ENCODE peak calls at places on chromosomes 13 and 19, in eight cellular contexts. Q, H, S, M, K, J, T and E are unnamed samples.
A peak's percentile ranks its signal among the peaks of the same experiment; 100 is the strongest.

GRCh38 chr13:95920485-95920884 is 132.7 kb downstream of the UGGT2 start:
- DNase-seq in Q (no peak), J (peak; percentile 32), K (no peak), T (no peak), M (no peak), S (peak; percentile 65), H (no peak), E (no peak)

GRCh38 chr13:25170554-25171107 is 1.5 kb downstream of the AMER2 start:
- DNase-seq in Q (no peak), H (no peak), J (no peak), T (no peak), S (no peak), M (no peak), K (no peak), E (peak; percentile 17)

GRCh38 chr13:83220241-83220640 is 662.0 kb downstream of the SLITRK1 start:
- DNase-seq in S (no peak), Q (no peak), H (no peak), T (no peak), M (no peak), K (no peak), J (no peak), E (peak; percentile 70)

GRCh38 chr19:50718255-50719118 is 1.1 kb downstream of the SHANK1 start:
- DNase-seq in T (no peak), H (no peak), S (no peak), J (no peak), K (no peak), M (no peak), Q (no peak), E (no peak)

GRCh38 chr19:16025108-16026101 is 50.9 kb upstream of the TPM4 start:
- DNase-seq in Q (no peak), J (peak; percentile 39), M (peak; percentile 81), K (peak; percentile 39), S (no peak), H (no peak), T (no peak), E (peak; percentile 92)

GRCh38 chr13:50810998-50811397 is 32.5 kb downstream of the DLEU7 start:
- DNase-seq in S (no peak), Q (no peak), M (no peak), K (no peak), H (no peak), J (no peak), T (no peak), E (no peak)

GRCh38 chr13:102484329-102484728 is 82.5 kb upstream of the FGF14 start:
- DNase-seq in H (no peak), J (peak; percentile 12), T (no peak), K (no peak), S (no peak), Q (no peak), M (no peak), E (peak; percentile 9)

GRCh38 chr13:90201198-90201597 is 1146.3 kb upstream of the MIR17HG start:
- DNase-seq in S (no peak), T (no peak), H (no peak), K (no peak), J (peak; percentile 48), Q (no peak), M (no peak), E (peak; percentile 0)

GRCh38 chr13:97300871-97301270 is 78.7 kb downstream of the MBNL2 start:
- DNase-seq in M (no peak), K (no peak), J (no peak), Q (no peak), T (no peak), S (no peak), H (no peak), E (no peak)

GRCh38 chr13:33139186-33139585 is 123.0 kb downstream of the KL start:
- DNase-seq in K (peak; percentile 42), S (no peak), J (no peak), Q (peak; percentile 31), T (peak; percentile 76), M (no peak), H (peak; percentile 85), E (no peak)

GRCh38 chr19:28831464-28831863 is 381.5 kb downstream of the UQCRFS1 start:
- DNase-seq in K (no peak), H (no peak), J (no peak), S (no peak), T (no peak), M (no peak), Q (no peak), E (no peak)

GRCh38 chr19:41734585-41734984 is 20.7 kb upstream of the CEACAM6 start:
- DNase-seq in H (no peak), T (no peak), M (peak; percentile 98), J (no peak), Q (no peak), S (no peak), K (peak; percentile 87), E (no peak)

GRCh38 chr19:3985643-3986259 is 488 bp upstream of the EEF2 start:
- DNase-seq in S (no peak), Q (no peak), K (no peak), H (no peak), J (no peak), M (no peak), T (no peak), E (no peak)

GRCh38 chr19:28984315-28984714 is 228.6 kb downstream of the UQCRFS1 start:
- DNase-seq in K (no peak), T (no peak), J (no peak), M (no peak), H (no peak), S (no peak), Q (no peak), E (no peak)

GRCh38 chr13:99039718-99040280 is 61.9 kb upstream of the DOCK9 start:
- DNase-seq in J (no peak), T (no peak), H (no peak), K (no peak), Q (no peak), M (peak; percentile 28), S (no peak), E (no peak)

GRCh38 chr13:99042851-99043250 is 65.0 kb upstream of the DOCK9 start:
- DNase-seq in M (no peak), T (no peak), S (no peak), H (no peak), Q (no peak), J (no peak), K (no peak), E (no peak)

GRCh38 chr13:99040536-99041141 is 62.8 kb upstream of the DOCK9 start:
- DNase-seq in T (no peak), M (peak; percentile 93), J (peak; percentile 36), Q (no peak), S (no peak), K (no peak), H (no peak), E (no peak)

GRCh38 chr13:99041337-99041736 is 63.5 kb upstream of the DOCK9 start:
- DNase-seq in H (no peak), K (no peak), M (no peak), Q (no peak), S (no peak), T (no peak), J (no peak), E (no peak)

DNA sequence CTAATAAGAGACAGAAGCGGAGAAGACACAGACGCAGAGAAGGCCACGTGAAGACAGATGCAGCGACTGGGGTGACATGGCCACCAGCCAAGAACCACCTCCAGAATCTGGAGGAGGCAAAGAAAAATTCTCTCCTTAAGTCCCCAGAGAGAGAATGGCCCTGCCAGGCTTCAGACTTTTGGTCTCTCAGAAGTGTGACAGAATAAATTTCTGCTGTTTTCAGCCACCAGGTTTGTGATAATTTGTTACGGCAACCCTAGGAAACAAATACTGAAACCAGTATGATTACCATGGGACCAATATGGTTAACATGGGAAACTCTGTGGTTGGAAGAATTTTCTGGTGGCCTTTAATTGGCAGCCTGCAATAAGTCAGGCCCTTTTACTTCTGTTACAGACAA is 63.9 kb upstream of the DOCK9 start:
- DNase-seq in M (no peak), H (no peak), K (no peak), J (no peak), S (no peak), Q (no peak), T (no peak), E (no peak)
- H3K4me3 ChIP-seq in M (no peak overlapping the region), H (no peak overlapping the region), K (no peak overlapping the region), J (no peak overlapping the region), S (no peak overlapping the region), Q (no peak overlapping the region), T (no peak overlapping the region), E (no peak overlapping the region)

GRCh38 chr19:12137541-12137940 is 2.6 kb downstream of the ZNF20 start:
- DNase-seq in K (no peak), J (no peak), H (no peak), Q (no peak), S (no peak), T (no peak), M (no peak), E (no peak)
- TF ChIP-seq CTCF in K (no peak), J (no peak), H (no peak), Q (no peak), S (no peak), T (no peak), M (no peak), E (no peak)

DNA sequence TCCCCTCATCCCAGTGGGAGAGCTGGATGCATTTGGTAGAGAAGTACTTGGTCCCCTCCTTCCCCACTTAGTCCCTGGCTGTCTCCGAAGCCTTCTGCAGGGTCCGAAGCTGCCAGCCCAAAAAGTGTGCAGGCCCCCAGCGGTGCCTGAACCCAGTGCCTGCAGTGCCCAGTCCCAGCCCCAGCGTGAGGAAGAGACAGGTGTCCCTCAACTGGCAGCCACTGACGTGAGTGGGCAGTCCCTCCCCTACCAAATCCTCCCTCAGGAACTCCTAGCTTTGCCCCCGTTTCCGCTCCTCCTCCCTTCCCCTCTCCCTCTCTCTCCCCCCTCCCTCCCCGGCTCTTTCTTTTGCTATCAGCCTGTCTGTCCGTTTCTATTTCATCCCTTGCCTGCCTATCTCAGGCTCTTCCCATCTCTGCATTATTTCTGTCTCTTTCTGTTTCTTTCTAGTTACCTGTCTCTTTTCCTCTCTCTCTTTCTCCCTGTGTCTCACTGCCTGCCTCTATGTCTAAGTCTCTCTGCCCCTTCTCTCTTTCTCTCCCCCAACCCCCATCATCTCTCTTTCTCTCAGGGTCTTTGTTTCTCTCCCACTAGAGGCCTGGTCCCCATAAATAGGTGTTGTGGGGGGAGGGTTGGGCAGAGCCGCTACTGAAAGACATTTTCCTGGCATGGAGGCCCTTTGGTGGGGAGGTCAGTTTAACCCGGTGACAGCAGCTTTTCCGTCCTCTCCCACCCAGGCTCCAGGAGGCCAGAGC is 1.7 kb upstream of the LTBP4 start:
- DNase-seq in Q (peak; percentile 68), M (no peak), S (no peak), J (no peak), K (no peak), H (no peak), T (no peak), E (peak; percentile 49)
- H3K4me3 ChIP-seq in Q (peak overlapping the region; percentile 16), M (no peak overlapping the region), S (no peak overlapping the region), J (no peak overlapping the region), K (no peak overlapping the region), H (peak overlapping the region; percentile 25), T (no peak overlapping the region), E (peak overlapping the region; percentile 32)

DNA sequence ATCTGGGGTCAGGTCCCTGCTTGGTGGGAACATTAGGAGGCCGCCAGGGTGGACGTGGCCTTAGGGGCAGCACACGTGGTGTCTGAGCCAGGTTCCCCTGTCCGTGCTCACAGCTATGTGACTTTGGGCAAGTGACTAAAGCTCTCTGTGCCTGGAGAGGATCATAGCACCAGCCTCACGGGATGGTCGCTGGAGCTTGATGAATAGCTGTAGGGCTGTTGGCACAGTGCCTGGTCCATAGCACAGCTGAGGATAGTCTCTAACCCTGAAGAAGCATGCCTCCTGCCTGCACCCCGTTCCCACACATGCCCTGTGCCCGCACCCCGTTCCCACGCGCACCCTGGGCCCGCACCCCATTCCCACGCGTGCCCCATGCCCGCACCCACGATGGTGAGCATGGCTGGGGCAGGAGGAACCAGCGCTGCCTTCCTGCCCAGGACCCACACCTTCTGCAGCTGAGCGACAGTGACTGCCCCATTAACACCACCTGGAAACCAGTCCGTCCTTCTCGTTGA is 63.7 kb upstream of the F7 start:
- DNase-seq in Q (no peak), T (no peak), K (no peak), H (no peak), S (no peak), J (no peak), M (no peak), E (no peak)
- TF ChIP-seq CTCF in Q (no peak), T (no peak), K (no peak), H (no peak), S (no peak), J (no peak), M (no peak), E (no peak)